ENCODE peak calls at places on chromosomes 12 and 14, in nine cellular contexts. R, P, X, U, B, K, V, A and L are unnamed samples.

GRCh38 chr14:54600685-54601084 is 33.8 kb downstream of the SAMD4A start:
- DNase-seq in B (no peak), P (no peak), A (no peak), K (no peak), U (no peak), X (no peak), R (no peak), V (no peak), L (no peak)

GRCh38 chr14:24139272-24139934 is 2.0 kb downstream of the EMC9 start:
- DNase-seq in V (no peak), P (no peak), A (no peak), X (no peak), U (no peak), K (peak; percentile 35), B (no peak), R (no peak), L (no peak)

GRCh38 chr12:12686925-12687324 is 9.1 kb downstream of the GPR19 start:
- DNase-seq in V (no peak), X (no peak), K (no peak), A (no peak), U (no peak), P (no peak), R (no peak), B (no peak), L (no peak)

GRCh38 chr12:10618338-10618987 is 5.1 kb upstream of the MAGOHB start:
- DNase-seq in K (no peak), X (no peak), A (no peak), P (no peak), R (no peak), V (no peak), U (peak; percentile 76), B (no peak), L (no peak)

GRCh38 chr14:102500190-102500661 is 9.3 kb downstream of the ANKRD9 start:
- DNase-seq in A (no peak), X (no peak), R (peak; percentile 64), U (no peak), P (no peak), K (no peak), V (no peak), B (no peak), L (no peak)

GRCh38 chr14:96852823-96853422 is 55.7 kb downstream of the VRK1 start:
- DNase-seq in K (peak; percentile 9), U (no peak), R (no peak), A (peak; percentile 23), X (no peak), P (no peak), B (no peak), V (peak; percentile 43), L (no peak)

GRCh38 chr12:7581046-7581445 is 77.5 kb upstream of the CD163 start:
- DNase-seq in B (no peak), U (no peak), A (no peak), V (no peak), R (no peak), P (no peak), K (no peak), X (no peak), L (no peak)

GRCh38 chr12:125776212-125776611 is 711.0 kb downstream of the AACS start:
- DNase-seq in P (no peak), K (no peak), V (no peak), A (no peak), R (no peak), U (no peak), X (no peak), B (no peak), L (no peak)

GRCh38 chr14:100679707-100680438 is 46.8 kb upstream of the DLK1 start:
- DNase-seq in U (no peak), A (no peak), V (no peak), K (no peak), P (no peak), X (no peak), B (peak; percentile 88), R (no peak), L (no peak)

GRCh38 chr14:93114068-93114710 is 1.5 kb downstream of the ITPK1 start:
- DNase-seq in X (no peak), B (peak; percentile 43), R (no peak), P (no peak), K (no peak), U (no peak), V (peak; percentile 23), A (no peak), L (no peak)

GRCh38 chr12:15152864-15153263 is 68.4 kb downstream of the RERG start:
- DNase-seq in P (no peak), U (peak; percentile 85), K (no peak), B (no peak), V (no peak), X (no peak), R (no peak), A (no peak), L (no peak)

GRCh38 chr14:102282751-102283465 is 22.1 kb downstream of the MOK start:
- DNase-seq in R (no peak), V (no peak), U (no peak), A (no peak), K (no peak), X (no peak), B (no peak), P (no peak), L (no peak)

DNA sequence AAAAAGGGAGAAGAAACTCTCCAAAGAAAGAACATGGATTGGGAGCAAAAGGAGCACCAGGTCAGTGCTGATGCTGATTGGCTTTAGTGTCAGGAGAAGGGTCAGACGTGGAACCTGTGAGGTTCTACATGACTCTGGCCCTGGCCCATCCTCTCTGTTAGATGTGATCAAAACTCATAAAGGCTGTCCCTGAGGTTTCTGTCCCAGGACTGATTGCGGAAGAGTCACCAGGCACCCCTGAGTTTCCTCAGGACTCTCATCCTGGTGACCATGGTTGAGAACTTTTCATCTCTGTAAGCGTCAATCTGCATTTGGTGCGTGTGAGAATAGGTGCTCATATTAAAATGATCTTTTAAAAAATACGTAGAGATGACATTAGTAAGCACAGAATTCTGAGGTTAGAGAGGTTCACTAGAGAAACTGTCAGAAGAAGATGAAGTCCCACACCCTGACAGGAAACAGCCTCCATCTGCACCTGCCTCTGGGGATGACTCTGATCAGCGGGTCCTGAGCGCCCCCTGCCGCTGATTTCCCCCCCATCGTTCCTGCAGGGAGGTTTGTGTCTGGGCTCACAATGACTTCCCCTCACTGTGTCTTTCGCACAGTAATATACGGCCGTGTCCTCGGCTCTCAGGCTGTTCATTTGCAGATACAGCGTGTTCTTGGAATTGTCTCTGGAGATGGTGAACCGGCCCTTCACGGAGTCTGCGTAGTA is 741.8 kb downstream of the TMEM121 start:
- DNase-seq in U (no peak), A (no peak), V (peak; percentile 88), K (peak; percentile 20), R (no peak), P (no peak), B (no peak), X (no peak), L (peak; percentile 57)
- H3K4me3 ChIP-seq in U (no peak overlapping the region), A (no peak overlapping the region), V (peak overlapping the region; percentile 27), K (no peak overlapping the region), R (no peak overlapping the region), P (no peak overlapping the region), B (no peak overlapping the region), X (no peak overlapping the region), L (no peak overlapping the region)

GRCh38 chr14:104371917-104372316 is 207.6 kb upstream of the C14orf180 start:
- DNase-seq in A (no peak), U (no peak), V (no peak), R (no peak), B (no peak), P (no peak), K (no peak), X (no peak), L (no peak)
- H3K9me3 ChIP-seq in A (no peaks in the 10 kb centered on the region), U (no peaks in the 10 kb centered on the region), V (no peaks in the 10 kb centered on the region), R (no peaks in the 10 kb centered on the region), B (no peaks in the 10 kb centered on the region), P (no peaks in the 10 kb centered on the region), K (no peaks in the 10 kb centered on the region), X (no peaks in the 10 kb centered on the region), L (no peaks in the 10 kb centered on the region)

GRCh38 chr14:75050852-75051555 is at the start of gene MLH3:
- DNase-seq in P (peak; percentile 1), B (peak; percentile 88), R (peak; percentile 33), X (peak; percentile 21), U (peak; percentile 79), K (peak; percentile 89), V (peak; percentile 68), A (no peak), L (peak; percentile 75)

GRCh38 chr14:75048101-75048500 is 3.2 kb downstream of the MLH3 start:
- DNase-seq in V (no peak), P (no peak), A (no peak), B (no peak), X (no peak), K (no peak), U (peak; percentile 16), R (no peak), L (no peak)

GRCh38 chr14:75047506-75047905 is 3.8 kb downstream of the MLH3 start:
- DNase-seq in V (no peak), U (no peak), R (no peak), B (no peak), K (no peak), X (no peak), A (no peak), P (no peak), L (no peak)

GRCh38 chr14:75049731-75050201 is 1.5 kb downstream of the MLH3 start:
- DNase-seq in U (peak; percentile 34), R (no peak), A (no peak), K (no peak), P (no peak), V (no peak), X (no peak), B (no peak), L (no peak)

GRCh38 chr14:75049136-75049535 is 2.1 kb downstream of the MLH3 start:
- DNase-seq in V (no peak), A (no peak), R (no peak), U (peak; percentile 34), B (no peak), K (no peak), X (no peak), P (no peak), L (no peak)
- H3K27ac ChIP-seq in V (no peak overlapping the region), A (no peak overlapping the region), R (peak overlapping the region; percentile 75), U (no peak overlapping the region), B (no peak overlapping the region), K (no peak overlapping the region), X (peak overlapping the region; percentile 60), P (no peak overlapping the region), L (no peak overlapping the region)

GRCh38 chr14:53006931-53007330 is 56.1 kb upstream of the FERMT2 start:
- DNase-seq in B (no peak), U (no peak), R (no peak), X (no peak), K (no peak), A (no peak), P (no peak), V (no peak), L (no peak)

GRCh38 chr14:53004976-53005375 is 54.1 kb upstream of the FERMT2 start:
- DNase-seq in B (no peak), R (no peak), X (no peak), P (no peak), K (no peak), V (no peak), A (no peak), U (no peak), L (no peak)

GRCh38 chr14:53011053-53011462 is 60.2 kb upstream of the FERMT2 start:
- DNase-seq in U (peak; percentile 43), R (no peak), K (no peak), B (peak; percentile 81), X (peak; percentile 7), P (no peak), A (peak; percentile 61), V (no peak), L (no peak)

DNA sequence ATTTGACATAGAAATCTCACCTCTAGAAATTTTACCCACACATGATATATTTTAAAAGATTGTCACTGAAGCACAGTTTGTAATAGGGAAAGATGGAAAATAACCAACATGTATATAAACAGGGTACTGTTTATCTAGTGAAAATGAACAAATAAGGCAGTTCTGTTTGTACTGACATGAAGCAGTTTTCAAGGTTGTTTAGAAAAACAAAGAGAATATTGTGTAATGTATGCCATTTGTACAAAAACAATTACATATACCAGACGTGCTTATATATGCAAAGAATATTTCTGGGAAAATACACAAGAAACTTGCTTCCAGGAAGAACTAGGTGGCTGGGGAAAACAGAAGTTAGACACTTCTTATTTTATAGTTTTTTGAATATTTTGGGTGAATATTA is 59.3 kb upstream of the FERMT2 start:
- DNase-seq in R (no peak), V (no peak), A (no peak), U (no peak), P (no peak), X (no peak), B (no peak), K (no peak), L (no peak)
- H3K4me3 ChIP-seq in R (no peak overlapping the region), V (no peak overlapping the region), A (no peak overlapping the region), U (no peak overlapping the region), P (no peak overlapping the region), X (no peak overlapping the region), B (no peak overlapping the region), K (no peak overlapping the region), L (no peak overlapping the region)